ENCODE peak calls at places on chromosome 17, in six cellular contexts. E, H, M, A, P and N are unnamed samples.

GRCh38 chr17:49029841-49030240 is 32.7 kb downstream of the IGF2BP1 start:
- DNase-seq in E (no peak), H (no peak), M (no peak), A (no peak), P (no peak), N (peak; percentile 54)

GRCh38 chr17:21279198-21279535 is 5.3 kb upstream of the MAP2K3 start:
- DNase-seq in E (no peak), H (no peak), M (no peak), A (no peak), P (no peak), N (no peak)

GRCh38 chr17:71338396-71338795 is 782.4 kb upstream of the SOX9 start:
- DNase-seq in E (no peak), H (no peak), M (no peak), A (peak; percentile 14), P (no peak), N (no peak)

GRCh38 chr17:27315322-27315721 is 21.4 kb downstream of the WSB1 start:
- DNase-seq in E (peak; percentile 84), H (peak; percentile 77), M (no peak), A (no peak), P (peak; percentile 68), N (peak; percentile 84)

GRCh38 chr17:29176500-29177351 is 3.5 kb downstream of the MYO18A start:
- DNase-seq in E (no peak), H (peak; percentile 71), M (peak; percentile 80), A (peak; percentile 70), P (peak; percentile 71), N (peak; percentile 66)

GRCh38 chr17:74542166-74542565 is 3.7 kb downstream of the CD300C start:
- DNase-seq in E (no peak), H (no peak), M (no peak), A (no peak), P (no peak), N (no peak)

GRCh38 chr17:68771867-68772515 is 170.8 kb upstream of the FAM20A start:
- DNase-seq in E (no peak), H (no peak), M (peak; percentile 77), A (peak; percentile 54), P (no peak), N (peak; percentile 91)

GRCh38 chr17:72654746-72655145 is 437.7 kb downstream of the SLC39A11 start:
- DNase-seq in E (no peak), H (no peak), M (no peak), A (no peak), P (no peak), N (no peak)

GRCh38 chr17:27581016-27581415 is 50.0 kb upstream of the LGALS9 start:
- DNase-seq in E (no peak), H (no peak), M (no peak), A (no peak), P (no peak), N (no peak)

GRCh38 chr17:10513284-10514067 is 4.9 kb downstream of the MYH1 start:
- DNase-seq in E (no peak), H (peak; percentile 22), M (peak; percentile 1), A (no peak), P (no peak), N (no peak)

GRCh38 chr17:28497931-28498330 is 8.2 kb upstream of the FOXN1 start:
- DNase-seq in E (no peak), H (peak; percentile 83), M (peak; percentile 72), A (no peak), P (no peak), N (no peak)

GRCh38 chr17:32609085-32609484 is 122.3 kb downstream of the CDK5R1 start:
- DNase-seq in E (no peak), H (peak; percentile 59), M (no peak), A (no peak), P (peak; percentile 36), N (no peak)

GRCh38 chr17:46092996-46093395 is 93.9 kb downstream of the STH start:
- DNase-seq in E (no peak), H (no peak), M (no peak), A (no peak), P (no peak), N (no peak)

GRCh38 chr17:77131919-77132318 is 8.8 kb upstream of the SEC14L1 start:
- DNase-seq in E (no peak), H (no peak), M (no peak), A (no peak), P (no peak), N (no peak)

GRCh38 chr17:30345527-30346075 is 11.7 kb upstream of the TMIGD1 start:
- DNase-seq in E (no peak), H (no peak), M (no peak), A (no peak), P (no peak), N (no peak)

GRCh38 chr17:60311186-60311585 is 80.7 kb downstream of the USP32 start:
- DNase-seq in E (no peak), H (no peak), M (no peak), A (no peak), P (no peak), N (no peak)

GRCh38 chr17:81888105-81888987 is 3.0 kb downstream of the ALYREF start:
- DNase-seq in E (no peak), H (no peak), M (no peak), A (no peak), P (no peak), N (no peak)

GRCh38 chr17:41618341-41619161 is 5.8 kb downstream of the KRT17 start:
- DNase-seq in E (no peak), H (no peak), M (no peak), A (no peak), P (no peak), N (no peak)

GRCh38 chr17:6423931-6424330 is 11.0 kb downstream of the AIPL1 start:
- DNase-seq in E (no peak), H (no peak), M (no peak), A (no peak), P (no peak), N (no peak)

GRCh38 chr17:6415616-6416015 is 19.3 kb downstream of the AIPL1 start:
- DNase-seq in E (no peak), H (no peak), M (no peak), A (no peak), P (no peak), N (peak; percentile 25)

GRCh38 chr17:6422654-6423241 is 12.2 kb downstream of the AIPL1 start:
- DNase-seq in E (no peak), H (no peak), M (peak; percentile 38), A (no peak), P (no peak), N (no peak)

GRCh38 chr17:6421700-6422604 is 13.0 kb downstream of the AIPL1 start:
- DNase-seq in E (peak; percentile 33), H (peak; percentile 61), M (peak; percentile 92), A (peak; percentile 95), P (peak; percentile 78), N (peak; percentile 80)

DNA sequence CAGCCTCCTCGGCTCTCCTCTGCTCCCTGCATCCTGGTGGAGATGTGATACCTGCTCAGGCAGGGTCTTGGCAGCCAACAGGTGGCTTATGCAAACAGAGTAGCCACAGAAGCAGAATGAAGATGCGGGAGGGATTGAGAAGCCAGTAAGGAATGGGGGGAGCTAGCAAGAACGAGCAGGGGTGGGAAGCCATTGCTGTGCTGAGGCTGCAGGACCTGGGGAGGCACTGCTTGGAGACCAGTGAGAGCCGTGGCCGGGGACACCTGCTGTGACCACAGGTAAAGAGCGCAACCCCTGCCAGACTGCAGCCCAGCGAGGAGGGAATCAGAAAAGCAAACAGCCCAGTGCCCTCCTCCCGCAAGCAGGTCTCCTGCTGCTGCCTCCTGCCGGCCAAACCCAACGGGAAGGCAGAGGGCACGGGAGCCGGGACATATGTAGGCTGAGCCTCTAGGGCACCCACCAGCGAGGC is 14.7 kb downstream of the AIPL1 start:
- DNase-seq in E (no peak), H (no peak), M (peak; percentile 75), A (peak; percentile 38), P (no peak), N (peak; percentile 17)
- TF ChIP-seq CTCF in E (no peak), H (no peak), M (peak; percentile 74), A (peak; percentile 40), P (no peak), N (peak; percentile 42)

GRCh38 chr17:200604-200985 is 19.1 kb upstream of the DOC2B start:
- DNase-seq in E (no peak), H (no peak), M (no peak), A (no peak), P (no peak), N (no peak)

GRCh38 chr17:202501-202951 is 21.1 kb upstream of the DOC2B start:
- DNase-seq in E (no peak), H (no peak), M (no peak), A (no peak), P (no peak), N (no peak)

GRCh38 chr17:199806-200603 is 18.6 kb upstream of the DOC2B start:
- DNase-seq in E (no peak), H (no peak), M (no peak), A (no peak), P (no peak), N (no peak)

GRCh38 chr17:197352-197751 is 15.9 kb upstream of the DOC2B start:
- DNase-seq in E (no peak), H (no peak), M (no peak), A (no peak), P (no peak), N (no peak)

DNA sequence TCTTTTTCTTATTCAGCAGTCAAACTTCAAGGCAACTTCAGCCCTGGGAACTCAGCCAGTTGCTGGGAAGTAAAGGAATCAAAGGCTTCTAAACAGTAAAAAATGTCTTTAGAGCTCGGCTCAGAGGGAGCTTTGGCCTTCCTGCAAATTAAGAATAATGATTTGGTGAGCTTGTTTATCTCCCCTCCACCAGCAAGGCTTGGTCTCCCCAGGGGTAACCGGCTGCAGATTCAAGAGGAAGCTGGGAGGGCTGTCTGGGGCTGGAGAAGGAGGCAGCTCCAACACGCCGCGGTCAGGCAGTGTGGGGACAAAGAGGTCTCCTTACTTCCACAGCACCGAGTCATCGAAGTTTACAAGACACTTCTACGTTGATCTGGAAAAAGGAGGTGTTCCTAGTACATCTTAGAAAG is 17.8 kb upstream of the DOC2B start:
- DNase-seq in E (no peak), H (no peak), M (no peak), A (no peak), P (no peak), N (no peak)
- H3K27ac ChIP-seq in E (no peak overlapping the region), H (no peak overlapping the region), M (no peak overlapping the region), A (no peak overlapping the region), P (no peak overlapping the region), N (no peak overlapping the region)

DNA sequence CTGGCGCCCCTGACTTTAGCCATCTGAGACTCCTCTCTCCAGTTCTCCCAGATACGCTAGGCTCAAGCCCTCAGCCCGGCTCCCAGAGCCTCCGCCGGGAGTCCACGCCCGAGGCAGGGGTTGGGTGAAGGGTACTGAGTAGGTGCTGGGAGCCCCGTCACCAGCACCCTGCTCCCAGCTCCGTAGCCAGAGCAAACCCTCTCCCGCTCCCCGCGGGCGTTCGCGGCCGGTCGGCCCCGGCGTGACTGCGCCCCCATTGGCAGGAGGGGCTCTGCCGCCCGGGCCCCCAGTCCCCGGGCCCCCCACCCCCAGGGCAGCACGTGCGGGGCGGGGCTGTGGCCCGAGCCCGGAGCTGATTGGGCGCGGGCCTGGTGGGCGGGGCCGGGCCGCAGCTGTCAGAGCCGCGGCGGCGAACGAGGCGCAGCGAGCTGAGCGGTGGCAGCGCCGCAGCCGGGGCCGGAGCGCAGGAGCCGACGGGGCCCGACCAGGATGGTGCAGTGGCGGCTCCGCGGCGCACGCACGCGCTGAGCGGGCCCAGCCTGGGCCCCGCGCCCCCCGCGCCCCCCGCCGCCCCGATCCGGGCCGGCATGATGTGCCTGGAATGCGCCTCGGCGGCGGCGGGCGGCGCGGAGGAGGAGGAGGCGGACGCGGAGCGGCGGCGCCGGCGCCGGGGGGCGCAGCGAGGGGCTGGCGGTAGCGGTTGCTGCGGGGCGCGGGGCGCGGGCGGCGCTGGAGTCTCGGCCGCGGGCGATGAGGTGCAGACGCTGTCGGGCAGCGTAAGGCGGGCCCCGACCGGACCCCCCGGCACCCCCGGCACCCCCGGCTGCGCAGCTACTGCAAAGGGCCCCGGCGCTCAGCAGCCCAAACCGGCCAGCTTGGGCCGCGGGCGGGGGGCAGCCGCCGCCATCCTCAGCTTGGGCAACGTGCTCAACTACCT is at the start of gene SPNS2:
- DNase-seq in E (no peak), H (peak; percentile 50), M (peak; percentile 88), A (peak; percentile 93), P (no peak), N (peak; percentile 84)
- H3K4me3 ChIP-seq in E (peak within 1 kb of the TSS; percentile 71), H (peak within 1 kb of the TSS; percentile 33), M (peak within 1 kb of the TSS; percentile 72), A (peak within 1 kb of the TSS; percentile 49), P (peak within 1 kb of the TSS; percentile 66), N (peak within 1 kb of the TSS; percentile 38)

GRCh38 chr17:79126139-79126538 is 51.5 kb downstream of the ENGASE start:
- DNase-seq in E (no peak), H (peak; percentile 42), M (peak; percentile 54), A (no peak), P (no peak), N (no peak)
- TF ChIP-seq CTCF in E (no peak), H (peak; percentile 40), M (peak; percentile 67), A (peak; percentile 28), P (no peak), N (peak; percentile 17)